ENCODE peak calls at places on chromosome X, in four cellular contexts. U is hypothalamus, A is lower leg skin, E is M059J. G is an unnamed sample.

GRCh38 chrX:132957211-132958085 is 981 bp downstream of the HS6ST2 start:
- DNase-seq in E (no peak), A (no peak), U (no peak), G (no peak)

GRCh38 chrX:1488141-1488540 is 35.4 kb upstream of the ASMTL start:
- DNase-seq in U (no peak), E (no peak), A (no peak), G (no peak)

GRCh38 chrX:8921615-8922014 is 112.3 kb downstream of the FAM9B start:
- DNase-seq in A (no peak), U (no peak), E (no peak), G (no peak)

GRCh38 chrX:40646489-40647306 is 663 bp downstream of the CXorf38 start:
- DNase-seq in E (peak; percentile 62), U (no peak), A (peak; percentile 16), G (peak; percentile 74)

GRCh38 chrX:18173494-18174180 is 47.0 kb downstream of the BEND2 start:
- DNase-seq in U (no peak), E (no peak), A (no peak), G (no peak)

GRCh38 chrX:40074080-40074958 is 23.4 kb downstream of the BCOR start:
- DNase-seq in E (no peak), A (no peak), U (no peak), G (no peak)

GRCh38 chrX:43643662-43644061 is 12.4 kb upstream of the MAOA start:
- DNase-seq in A (no peak), U (no peak), E (no peak), G (no peak)

GRCh38 chrX:109760922-109761250 is 27.8 kb upstream of the ACSL4 start:
- DNase-seq in E (no peak), U (no peak), A (no peak), G (no peak)

GRCh38 chrX:79176028-79176427 is 31.5 kb downstream of the GPR174 start:
- DNase-seq in E (no peak), U (no peak), A (no peak), G (no peak)

GRCh38 chrX:40176256-40176978 is 78.7 kb upstream of the BCOR start:
- DNase-seq in U (peak; percentile 36), E (peak; percentile 47), A (no peak), G (peak; percentile 84)

GRCh38 chrX:8125566-8125965 is 45.5 kb downstream of the VCX2 start:
- DNase-seq in E (no peak), U (no peak), A (no peak), G (no peak)

GRCh38 chrX:35711281-35711680 is 86.9 kb upstream of the MAGEB16 start:
- DNase-seq in A (no peak), U (no peak), E (peak; percentile 0), G (no peak)

GRCh38 chrX:49041683-49042529 is 1.3 kb downstream of the TFE3 start:
- DNase-seq in U (no peak), E (peak; percentile 83), A (no peak), G (no peak)

GRCh38 chrX:149539283-149540132 is 1.3 kb upstream of the EOLA1 start:
- DNase-seq in A (peak; percentile 88), E (peak; percentile 95), U (peak; percentile 67), G (peak; percentile 96)

GRCh38 chrX:145727476-145727875 is 90.2 kb upstream of the SLITRK2 start:
- DNase-seq in U (no peak), A (no peak), E (no peak), G (no peak)

GRCh38 chrX:40470830-40471429 is 109.8 kb upstream of the ATP6AP2 start:
- DNase-seq in U (no peak), E (no peak), A (no peak), G (no peak)

GRCh38 chrX:85992811-85993229 is 54.5 kb downstream of the CHM start:
- DNase-seq in A (no peak), U (no peak), E (peak; percentile 39), G (no peak)

GRCh38 chrX:94751611-94752010 is 1077.6 kb downstream of the FAM133A start:
- DNase-seq in U (no peak), A (no peak), E (no peak), G (no peak)

GRCh38 chrX:126900937-126901336 is 81.4 kb downstream of the PRR32 start:
- DNase-seq in A (no peak), U (no peak), E (no peak), G (no peak)

GRCh38 chrX:14607446-14607845 is 78.1 kb downstream of the GLRA2 start:
- DNase-seq in A (no peak), E (no peak), U (no peak), G (no peak)

GRCh38 chrX:2627272-2627867 is 63.7 kb upstream of the CD99 start:
- DNase-seq in U (no peak), A (peak; percentile 25), E (peak; percentile 46), G (no peak)

GRCh38 chrX:132612990-132613564 is 124.2 kb upstream of the MBNL3 start:
- DNase-seq in E (peak; percentile 31), A (no peak), U (no peak), G (no peak)

GRCh38 chrX:118116308-118117068 is at the start of gene KLHL13:
- DNase-seq in U (peak; percentile 18), A (no peak), E (peak; percentile 36), G (peak; percentile 26)

GRCh38 chrX:397575-397974 is 10.9 kb upstream of the PPP2R3B start:
- DNase-seq in A (no peak), U (no peak), E (peak; percentile 7), G (no peak)

GRCh38 chrX:10433296-10433965 is 187.0 kb downstream of the MID1 start:
- DNase-seq in U (no peak), E (no peak), A (no peak), G (no peak)

GRCh38 chrX:55750256-55750655 is 32.7 kb downstream of the RRAGB start:
- DNase-seq in E (no peak), A (no peak), U (no peak), G (no peak)

GRCh38 chrX:9805956-9806355 is 19.7 kb downstream of the SHROOM2 start:
- DNase-seq in A (no peak), E (no peak), U (no peak), G (no peak)

GRCh38 chrX:107686792-107687191 is 58.5 kb downstream of the PRPS1 start:
- DNase-seq in A (no peak), E (peak; percentile 68), U (no peak), G (no peak)

GRCh38 chrX:119228506-119229290 is 7.4 kb upstream of the PGRMC1 start:
- DNase-seq in E (peak; percentile 96), A (no peak), U (no peak), G (no peak)

GRCh38 chrX:13270360-13270759 is 49.5 kb downstream of the ATXN3L start:
- DNase-seq in U (no peak), A (no peak), E (no peak), G (no peak)

GRCh38 chrX:154986826-154987575 is 35.5 kb downstream of the F8 start:
- DNase-seq in A (no peak), E (peak; percentile 23), U (no peak), G (no peak)

GRCh38 chrX:116317409-116317808 is 119.0 kb upstream of the SLC6A14 start:
- DNase-seq in U (no peak), A (no peak), E (peak; percentile 92), G (no peak)

GRCh38 chrX:107731831-107732502 is 43.6 kb downstream of the TSC22D3 start:
- DNase-seq in E (peak; percentile 94), A (peak; percentile 66), U (peak; percentile 23), G (peak; percentile 91)

GRCh38 chrX:74579597-74580209 is 34.7 kb downstream of the RLIM start:
- DNase-seq in U (no peak), E (no peak), A (no peak), G (no peak)

GRCh38 chrX:101265869-101266428 is 25.2 kb downstream of the TAF7L start:
- DNase-seq in U (no peak), A (no peak), E (peak; percentile 88), G (no peak)

GRCh38 chrX:10636337-10636736 is 16.0 kb upstream of the MID1 start:
- DNase-seq in E (peak; percentile 81), U (no peak), A (peak; percentile 22), G (no peak)

GRCh38 chrX:109347618-109348017 is 134.3 kb downstream of the GUCY2F start:
- DNase-seq in U (no peak), A (no peak), E (peak; percentile 1), G (no peak)